ENCODE peak calls at places on chromosomes 6 and 20, in eight cellular contexts. One of them, this sample, is unnamed.

GRCh38 chr20:52601295-52601971 is 370.7 kb upstream of the TSHZ2 start:
- DNase-seq in OCI-LY7: no peak
- DNase-seq in SK-N-SH: no peak
- DNase-seq in PC-3: no peak
- DNase-seq in hepatocyte: no peak
- DNase-seq in neural progenitor cell: no peak
- DNase-seq in GM23248: no peak
- DNase-seq in HCT116: no peak
- DNase-seq in this sample: no peak

GRCh38 chr6:121549741-121550140 is 114.3 kb downstream of the GJA1 start:
- DNase-seq in OCI-LY7: no peak
- DNase-seq in SK-N-SH: no peak
- DNase-seq in PC-3: peak
- DNase-seq in hepatocyte: no peak
- DNase-seq in neural progenitor cell: no peak
- DNase-seq in GM23248: peak
- DNase-seq in HCT116: no peak
- DNase-seq in this sample: no peak

GRCh38 chr20:10731190-10731955 is 57.6 kb upstream of the JAG1 start:
- DNase-seq in OCI-LY7: no peak
- DNase-seq in SK-N-SH: no peak
- DNase-seq in PC-3: peak
- DNase-seq in hepatocyte: no peak
- DNase-seq in neural progenitor cell: no peak
- DNase-seq in GM23248: peak
- DNase-seq in HCT116: no peak
- DNase-seq in this sample: no peak

GRCh38 chr6:163415620-163416379 is 1.3 kb downstream of the QKI start:
- DNase-seq in OCI-LY7: peak
- DNase-seq in SK-N-SH: peak
- DNase-seq in PC-3: peak
- DNase-seq in hepatocyte: peak
- DNase-seq in neural progenitor cell: peak
- DNase-seq in GM23248: peak
- DNase-seq in HCT116: no peak
- DNase-seq in this sample: peak

GRCh38 chr20:730005-730404 is 38.3 kb downstream of the SLC52A3 start:
- DNase-seq in OCI-LY7: no peak
- DNase-seq in SK-N-SH: no peak
- DNase-seq in PC-3: no peak
- DNase-seq in hepatocyte: no peak
- DNase-seq in neural progenitor cell: no peak
- DNase-seq in GM23248: no peak
- DNase-seq in HCT116: no peak
- DNase-seq in this sample: no peak

GRCh38 chr6:42101186-42101657 is 41.2 kb downstream of the C6orf132 start:
- DNase-seq in OCI-LY7: no peak
- DNase-seq in SK-N-SH: no peak
- DNase-seq in PC-3: no peak
- DNase-seq in hepatocyte: peak
- DNase-seq in neural progenitor cell: no peak
- DNase-seq in GM23248: peak
- DNase-seq in HCT116: no peak
- DNase-seq in this sample: no peak

GRCh38 chr6:135225911-135226310 is 44.8 kb downstream of the MYB start:
- DNase-seq in OCI-LY7: no peak
- DNase-seq in SK-N-SH: no peak
- DNase-seq in PC-3: no peak
- DNase-seq in hepatocyte: no peak
- DNase-seq in neural progenitor cell: no peak
- DNase-seq in GM23248: no peak
- DNase-seq in HCT116: no peak
- DNase-seq in this sample: no peak

GRCh38 chr6:101722481-101722880 is 329.0 kb downstream of the GRIK2 start:
- DNase-seq in OCI-LY7: no peak
- DNase-seq in SK-N-SH: no peak
- DNase-seq in PC-3: no peak
- DNase-seq in hepatocyte: no peak
- DNase-seq in neural progenitor cell: no peak
- DNase-seq in GM23248: peak
- DNase-seq in HCT116: no peak
- DNase-seq in this sample: no peak

GRCh38 chr6:26216886-26217713 is 129.9 kb downstream of the HFE start:
- DNase-seq in OCI-LY7: peak
- DNase-seq in SK-N-SH: no peak
- DNase-seq in PC-3: no peak
- DNase-seq in hepatocyte: peak
- DNase-seq in neural progenitor cell: peak
- DNase-seq in GM23248: peak
- DNase-seq in HCT116: no peak
- DNase-seq in this sample: peak

GRCh38 chr20:44326391-44327159 is 10.3 kb upstream of the R3HDML start:
- DNase-seq in OCI-LY7: no peak
- DNase-seq in SK-N-SH: peak
- DNase-seq in PC-3: no peak
- DNase-seq in hepatocyte: peak
- DNase-seq in neural progenitor cell: peak
- DNase-seq in GM23248: peak
- DNase-seq in HCT116: no peak
- DNase-seq in this sample: peak

GRCh38 chr6:81751388-81752083 is 945 bp downstream of the TENT5A start:
- DNase-seq in OCI-LY7: no peak
- DNase-seq in SK-N-SH: no peak
- DNase-seq in PC-3: peak
- DNase-seq in hepatocyte: peak
- DNase-seq in neural progenitor cell: peak
- DNase-seq in GM23248: peak
- DNase-seq in HCT116: peak
- DNase-seq in this sample: no peak

GRCh38 chr20:16208443-16208842 is 364.8 kb downstream of the KIF16B start:
- DNase-seq in OCI-LY7: no peak
- DNase-seq in SK-N-SH: no peak
- DNase-seq in PC-3: no peak
- DNase-seq in hepatocyte: no peak
- DNase-seq in neural progenitor cell: no peak
- DNase-seq in GM23248: no peak
- DNase-seq in HCT116: no peak
- DNase-seq in this sample: no peak

GRCh38 chr6:108895591-108895990 is 47.4 kb downstream of the ARMC2 start:
- DNase-seq in OCI-LY7: no peak
- DNase-seq in SK-N-SH: no peak
- DNase-seq in PC-3: no peak
- DNase-seq in hepatocyte: no peak
- DNase-seq in neural progenitor cell: no peak
- DNase-seq in GM23248: peak
- DNase-seq in HCT116: no peak
- DNase-seq in this sample: no peak

GRCh38 chr6:35543459-35544193 is 30.9 kb upstream of the TULP1 start:
- DNase-seq in OCI-LY7: no peak
- DNase-seq in SK-N-SH: no peak
- DNase-seq in PC-3: no peak
- DNase-seq in hepatocyte: no peak
- DNase-seq in neural progenitor cell: no peak
- DNase-seq in GM23248: no peak
- DNase-seq in HCT116: no peak
- DNase-seq in this sample: no peak

GRCh38 chr6:150905769-150906168 is 40.3 kb downstream of the MTHFD1L start:
- DNase-seq in OCI-LY7: no peak
- DNase-seq in SK-N-SH: no peak
- DNase-seq in PC-3: no peak
- DNase-seq in hepatocyte: no peak
- DNase-seq in neural progenitor cell: peak
- DNase-seq in GM23248: no peak
- DNase-seq in HCT116: no peak
- DNase-seq in this sample: no peak

DNA sequence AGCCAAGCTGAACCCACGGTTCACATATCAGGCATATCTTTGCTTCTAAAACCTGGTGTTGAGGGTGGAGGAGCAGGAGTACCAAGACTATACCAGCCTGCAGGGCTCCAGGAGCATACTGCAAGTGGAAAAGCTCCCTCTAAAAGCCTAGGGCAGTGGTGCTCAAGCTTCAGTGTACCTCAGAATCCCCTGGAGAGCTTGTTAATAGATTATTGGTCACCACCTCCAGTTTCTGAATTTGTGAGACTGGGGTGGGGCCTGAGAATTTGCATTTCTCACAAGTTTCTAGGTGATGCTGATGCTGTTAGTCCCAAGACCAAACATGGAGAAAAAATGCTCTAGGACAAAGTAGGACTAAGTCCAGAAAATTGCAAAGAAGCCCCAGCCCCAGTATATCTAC is 65.4 kb downstream of the FILIP1 start:
- DNase-seq in OCI-LY7: no peak
- DNase-seq in SK-N-SH: no peak
- DNase-seq in PC-3: no peak
- DNase-seq in hepatocyte: no peak
- DNase-seq in neural progenitor cell: no peak
- DNase-seq in GM23248: no peak
- DNase-seq in HCT116: no peak
- DNase-seq in this sample: no peak
- H2AFZ ChIP-seq in OCI-LY7: no peak
- H2AFZ ChIP-seq in SK-N-SH: no peak
- H2AFZ ChIP-seq in PC-3: no peak
- H2AFZ ChIP-seq in hepatocyte: no peak
- H2AFZ ChIP-seq in neural progenitor cell: no peak
- H2AFZ ChIP-seq in GM23248: no peak
- H2AFZ ChIP-seq in HCT116: no peak
- H2AFZ ChIP-seq in this sample: no peak

DNA sequence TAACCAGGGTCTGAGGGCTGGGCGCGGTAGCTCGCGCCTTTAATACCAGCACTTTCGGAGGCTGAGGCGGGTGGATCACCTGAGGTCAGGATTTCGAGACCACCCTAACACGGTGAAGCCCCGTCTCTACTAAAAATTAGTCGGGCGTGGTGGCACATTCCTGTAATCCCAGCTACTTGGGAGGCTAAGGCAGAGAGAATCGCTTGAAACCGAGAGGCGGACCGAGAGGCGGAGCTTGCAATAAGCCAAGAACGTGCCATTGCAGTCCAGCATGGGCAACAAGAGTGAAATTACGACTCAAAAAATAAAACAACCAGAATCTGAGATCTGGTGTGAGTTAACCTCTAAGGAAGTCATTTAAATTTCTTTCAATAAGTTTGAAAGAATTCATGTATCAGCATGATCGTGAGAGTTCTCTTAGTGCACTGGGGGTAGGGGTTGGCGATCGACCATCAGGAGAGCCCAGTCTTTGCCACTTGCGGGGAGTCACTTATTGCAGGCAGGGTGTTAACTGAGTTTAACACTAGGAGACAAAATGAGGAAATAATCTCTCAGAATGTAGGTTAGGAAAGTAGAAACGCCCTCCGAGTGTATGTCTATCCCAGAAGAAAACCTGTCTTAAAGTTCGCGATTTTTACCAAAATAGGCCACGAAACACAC is 206.5 kb upstream of the ZNF184 start:
- DNase-seq in OCI-LY7: no peak
- DNase-seq in SK-N-SH: no peak
- DNase-seq in PC-3: no peak
- DNase-seq in hepatocyte: no peak
- DNase-seq in neural progenitor cell: peak
- DNase-seq in GM23248: no peak
- DNase-seq in HCT116: no peak
- DNase-seq in this sample: no peak
- TF ChIP-seq EZH2phosphoT487 in OCI-LY7: no peak
- TF ChIP-seq EZH2phosphoT487 in SK-N-SH: no peak
- TF ChIP-seq EZH2phosphoT487 in PC-3: no peak
- TF ChIP-seq EZH2phosphoT487 in hepatocyte: no peak
- TF ChIP-seq EZH2phosphoT487 in neural progenitor cell: peak
- TF ChIP-seq EZH2phosphoT487 in GM23248: no peak
- TF ChIP-seq EZH2phosphoT487 in HCT116: no peak
- TF ChIP-seq EZH2phosphoT487 in this sample: no peak

GRCh38 chr6:45170309-45170708 is 157.8 kb upstream of the RUNX2 start:
- DNase-seq in OCI-LY7: no peak
- DNase-seq in SK-N-SH: no peak
- DNase-seq in PC-3: no peak
- DNase-seq in hepatocyte: no peak
- DNase-seq in neural progenitor cell: no peak
- DNase-seq in GM23248: no peak
- DNase-seq in HCT116: no peak
- DNase-seq in this sample: no peak

GRCh38 chr6:45171380-45171779 is 156.8 kb upstream of the RUNX2 start:
- DNase-seq in OCI-LY7: no peak
- DNase-seq in SK-N-SH: no peak
- DNase-seq in PC-3: no peak
- DNase-seq in hepatocyte: no peak
- DNase-seq in neural progenitor cell: no peak
- DNase-seq in GM23248: no peak
- DNase-seq in HCT116: no peak
- DNase-seq in this sample: no peak

GRCh38 chr6:45175272-45175671 is 152.9 kb upstream of the RUNX2 start:
- DNase-seq in OCI-LY7: no peak
- DNase-seq in SK-N-SH: no peak
- DNase-seq in PC-3: no peak
- DNase-seq in hepatocyte: no peak
- DNase-seq in neural progenitor cell: no peak
- DNase-seq in GM23248: no peak
- DNase-seq in HCT116: no peak
- DNase-seq in this sample: no peak

GRCh38 chr6:45169815-45170214 is 158.3 kb upstream of the RUNX2 start:
- DNase-seq in OCI-LY7: no peak
- DNase-seq in SK-N-SH: no peak
- DNase-seq in PC-3: no peak
- DNase-seq in hepatocyte: no peak
- DNase-seq in neural progenitor cell: peak
- DNase-seq in GM23248: no peak
- DNase-seq in HCT116: no peak
- DNase-seq in this sample: no peak

GRCh38 chr6:45174045-45174444 is 154.1 kb upstream of the RUNX2 start:
- DNase-seq in OCI-LY7: no peak
- DNase-seq in SK-N-SH: no peak
- DNase-seq in PC-3: no peak
- DNase-seq in hepatocyte: no peak
- DNase-seq in neural progenitor cell: no peak
- DNase-seq in GM23248: no peak
- DNase-seq in HCT116: no peak
- DNase-seq in this sample: no peak
- H2AFZ ChIP-seq in OCI-LY7: no peak
- H2AFZ ChIP-seq in SK-N-SH: no peak
- H2AFZ ChIP-seq in PC-3: no peak
- H2AFZ ChIP-seq in hepatocyte: no peak
- H2AFZ ChIP-seq in neural progenitor cell: no peak
- H2AFZ ChIP-seq in GM23248: no peak
- H2AFZ ChIP-seq in HCT116: no peak
- H2AFZ ChIP-seq in this sample: no peak

GRCh38 chr20:39576786-39577185 is 614.6 kb downstream of the DHX35 start:
- DNase-seq in OCI-LY7: no peak
- DNase-seq in SK-N-SH: no peak
- DNase-seq in PC-3: no peak
- DNase-seq in hepatocyte: no peak
- DNase-seq in neural progenitor cell: no peak
- DNase-seq in GM23248: no peak
- DNase-seq in HCT116: no peak
- DNase-seq in this sample: no peak

DNA sequence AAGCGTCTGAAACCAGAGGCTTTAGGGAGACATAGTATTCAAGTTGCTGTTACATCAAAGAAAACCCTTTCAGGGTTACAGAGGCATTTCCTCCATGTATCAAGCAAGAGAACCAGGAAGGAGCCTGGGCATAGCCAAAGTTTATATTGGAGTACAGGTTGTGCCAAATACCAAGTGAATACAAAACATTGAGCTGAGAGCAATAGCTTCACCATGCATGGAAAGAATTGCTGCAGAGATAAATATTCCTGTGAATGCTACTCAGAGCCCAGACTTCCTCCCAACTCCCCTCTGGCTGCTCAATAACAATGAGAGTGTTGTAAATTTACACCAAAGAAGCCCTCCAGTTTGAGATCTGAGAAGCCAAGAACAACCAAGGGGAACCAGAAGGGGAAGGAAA is 618.9 kb downstream of the DHX35 start:
- DNase-seq in OCI-LY7: no peak
- DNase-seq in SK-N-SH: no peak
- DNase-seq in PC-3: no peak
- DNase-seq in hepatocyte: no peak
- DNase-seq in neural progenitor cell: no peak
- DNase-seq in GM23248: no peak
- DNase-seq in HCT116: no peak
- DNase-seq in this sample: no peak
- TF ChIP-seq EZH2phosphoT487 in OCI-LY7: no peak
- TF ChIP-seq EZH2phosphoT487 in SK-N-SH: no peak
- TF ChIP-seq EZH2phosphoT487 in PC-3: no peak
- TF ChIP-seq EZH2phosphoT487 in hepatocyte: no peak
- TF ChIP-seq EZH2phosphoT487 in neural progenitor cell: no peak
- TF ChIP-seq EZH2phosphoT487 in GM23248: no peak
- TF ChIP-seq EZH2phosphoT487 in HCT116: no peak
- TF ChIP-seq EZH2phosphoT487 in this sample: no peak

This sample was measured in MM.1S.